ENCODE peak calls at places on chromosomes 2 and 18, in seven cellular contexts. I is GM13976, W is KG1, A is fibroblast of pulmonary artery, S is fibroblast of the conjunctiva, K is left colon, D is EH. Y is an unnamed sample.

GRCh38 chr18:53541924-53542323 is 682.5 kb downstream of the MBD2 start:
- DNase-seq in K (no peak), D (no peak), A (no peak), W (no peak), S (no peak), I (no peak), Y (no peak)

GRCh38 chr2:227701556-227701955 is 16.3 kb downstream of the SLC19A3 start:
- DNase-seq in A (no peak), K (no peak), W (no peak), I (no peak), S (no peak), D (no peak), Y (no peak)

GRCh38 chr2:64263315-64263714 is 119.1 kb upstream of the PELI1 start:
- DNase-seq in K (no peak), S (peak; percentile 52), W (no peak), D (peak; percentile 85), A (peak; percentile 92), I (no peak), Y (peak; percentile 51)

GRCh38 chr2:85184231-85184630 is 51.0 kb downstream of the TCF7L1 start:
- DNase-seq in A (no peak), K (no peak), W (no peak), D (no peak), I (no peak), S (no peak), Y (no peak)

GRCh38 chr2:231425291-231425810 is 29.8 kb downstream of the B3GNT7 start:
- DNase-seq in A (no peak), S (no peak), K (no peak), W (no peak), D (peak; percentile 44), I (no peak), Y (no peak)

GRCh38 chr18:78518805-78519204 is 460.8 kb upstream of the SALL3 start:
- DNase-seq in A (no peak), K (no peak), D (no peak), S (no peak), W (no peak), I (no peak), Y (no peak)

GRCh38 chr18:41145526-41145925 is 809.5 kb upstream of the PIK3C3 start:
- DNase-seq in W (no peak), S (no peak), K (no peak), I (no peak), D (no peak), A (peak; percentile 33), Y (no peak)

GRCh38 chr2:237299897-237300296 is 114.1 kb downstream of the COL6A3 start:
- DNase-seq in A (peak; percentile 91), D (peak; percentile 98), I (no peak), S (peak; percentile 89), K (no peak), W (no peak), Y (peak; percentile 99)

GRCh38 chr2:238158807-238159539 is at the start of gene ERFE:
- DNase-seq in W (no peak), D (peak; percentile 57), A (peak; percentile 43), K (no peak), I (peak; percentile 83), S (no peak), Y (no peak)

GRCh38 chr2:218024336-218024735 is 21.5 kb upstream of the TNS1 start:
- DNase-seq in W (no peak), K (no peak), D (no peak), I (no peak), A (no peak), S (no peak), Y (no peak)

GRCh38 chr2:19667085-19667484 is 234.7 kb downstream of the TTC32 start:
- DNase-seq in A (peak; percentile 78), I (no peak), K (no peak), S (no peak), D (peak; percentile 56), W (no peak), Y (no peak)

GRCh38 chr2:37858197-37858711 is 66.8 kb upstream of the RMDN2 start:
- DNase-seq in D (peak; percentile 98), W (no peak), I (no peak), K (no peak), S (no peak), A (peak; percentile 35), Y (no peak)

GRCh38 chr2:45343618-45344017 is 267.4 kb downstream of the SRBD1 start:
- DNase-seq in D (peak; percentile 64), I (no peak), K (no peak), S (no peak), W (no peak), A (no peak), Y (no peak)

GRCh38 chr2:10305715-10306114 is 3.0 kb downstream of the HPCAL1 start:
- DNase-seq in A (no peak), K (peak; percentile 30), D (no peak), S (no peak), W (no peak), I (no peak), Y (no peak)

GRCh38 chr2:47844162-47844561 is 61.2 kb downstream of the MSH6 start:
- DNase-seq in I (no peak), S (no peak), W (no peak), K (no peak), A (no peak), D (no peak), Y (no peak)